ENCODE peak calls at places on chromosomes 6 and 20, in seven cellular contexts. One of them, this sample, is unnamed.

GRCh38 chr6:130927305-130927704 is 100.1 kb downstream of the SMLR1 start:
- DNase-seq in H54: no peak
- DNase-seq in posterior cingulate gyrus: no peak
- DNase-seq in activated T-cell treated with anti-CD3 and anti-CD28 coated beads for 1 hour: no peak
- DNase-seq in nucleus accumbens: no peak
- DNase-seq in lung: no peak
- DNase-seq in hepatocyte: peak
- DNase-seq in this sample: peak

GRCh38 chr6:30743099-30744053 is 889 bp upstream of the FLOT1 start:
- DNase-seq in H54: no peak
- DNase-seq in posterior cingulate gyrus: no peak
- DNase-seq in activated T-cell treated with anti-CD3 and anti-CD28 coated beads for 1 hour: no peak
- DNase-seq in nucleus accumbens: no peak
- DNase-seq in lung: no peak
- DNase-seq in hepatocyte: no peak
- DNase-seq in this sample: no peak

GRCh38 chr6:154539593-154540269 is 29.2 kb upstream of the CNKSR3 start:
- DNase-seq in H54: no peak
- DNase-seq in posterior cingulate gyrus: no peak
- DNase-seq in activated T-cell treated with anti-CD3 and anti-CD28 coated beads for 1 hour: no peak
- DNase-seq in nucleus accumbens: no peak
- DNase-seq in lung: no peak
- DNase-seq in hepatocyte: no peak
- DNase-seq in this sample: no peak

GRCh38 chr6:167396068-167396658 is 71.3 kb downstream of the TTLL2 start:
- DNase-seq in H54: no peak
- DNase-seq in posterior cingulate gyrus: no peak
- DNase-seq in activated T-cell treated with anti-CD3 and anti-CD28 coated beads for 1 hour: no peak
- DNase-seq in nucleus accumbens: no peak
- DNase-seq in lung: no peak
- DNase-seq in hepatocyte: no peak
- DNase-seq in this sample: no peak

GRCh38 chr6:37479266-37479854 is 20.3 kb downstream of the CCDC167 start:
- DNase-seq in H54: no peak
- DNase-seq in posterior cingulate gyrus: no peak
- DNase-seq in activated T-cell treated with anti-CD3 and anti-CD28 coated beads for 1 hour: no peak
- DNase-seq in nucleus accumbens: no peak
- DNase-seq in lung: no peak
- DNase-seq in hepatocyte: no peak
- DNase-seq in this sample: no peak

GRCh38 chr20:60177080-60177479 is 218.9 kb downstream of the CDH26 start:
- DNase-seq in H54: no peak
- DNase-seq in posterior cingulate gyrus: no peak
- DNase-seq in activated T-cell treated with anti-CD3 and anti-CD28 coated beads for 1 hour: no peak
- DNase-seq in nucleus accumbens: no peak
- DNase-seq in lung: no peak
- DNase-seq in hepatocyte: no peak
- DNase-seq in this sample: no peak

GRCh38 chr20:40563296-40563950 is 125.6 kb downstream of the MAFB start:
- DNase-seq in H54: peak
- DNase-seq in posterior cingulate gyrus: no peak
- DNase-seq in activated T-cell treated with anti-CD3 and anti-CD28 coated beads for 1 hour: no peak
- DNase-seq in nucleus accumbens: no peak
- DNase-seq in lung: peak
- DNase-seq in hepatocyte: peak
- DNase-seq in this sample: peak

GRCh38 chr6:11085758-11086435 is 7.7 kb upstream of the SMIM13 start:
- DNase-seq in H54: peak
- DNase-seq in posterior cingulate gyrus: no peak
- DNase-seq in activated T-cell treated with anti-CD3 and anti-CD28 coated beads for 1 hour: no peak
- DNase-seq in nucleus accumbens: no peak
- DNase-seq in lung: no peak
- DNase-seq in hepatocyte: no peak
- DNase-seq in this sample: no peak

GRCh38 chr6:45835725-45836437 is 179.8 kb downstream of the CLIC5 start:
- DNase-seq in H54: no peak
- DNase-seq in posterior cingulate gyrus: no peak
- DNase-seq in activated T-cell treated with anti-CD3 and anti-CD28 coated beads for 1 hour: no peak
- DNase-seq in nucleus accumbens: no peak
- DNase-seq in lung: no peak
- DNase-seq in hepatocyte: no peak
- DNase-seq in this sample: peak

GRCh38 chr6:4281341-4282293 is 146.2 kb upstream of the ECI2 start:
- DNase-seq in H54: no peak
- DNase-seq in posterior cingulate gyrus: peak
- DNase-seq in activated T-cell treated with anti-CD3 and anti-CD28 coated beads for 1 hour: no peak
- DNase-seq in nucleus accumbens: peak
- DNase-seq in lung: peak
- DNase-seq in hepatocyte: peak
- DNase-seq in this sample: peak

GRCh38 chr6:582370-582769 is 74.5 kb downstream of the HUS1B start:
- DNase-seq in H54: no peak
- DNase-seq in posterior cingulate gyrus: no peak
- DNase-seq in activated T-cell treated with anti-CD3 and anti-CD28 coated beads for 1 hour: no peak
- DNase-seq in nucleus accumbens: no peak
- DNase-seq in lung: no peak
- DNase-seq in hepatocyte: peak
- DNase-seq in this sample: peak

GRCh38 chr20:35145141-35145564 is 2.0 kb downstream of the EDEM2 start:
- DNase-seq in H54: no peak
- DNase-seq in posterior cingulate gyrus: no peak
- DNase-seq in activated T-cell treated with anti-CD3 and anti-CD28 coated beads for 1 hour: no peak
- DNase-seq in nucleus accumbens: no peak
- DNase-seq in lung: no peak
- DNase-seq in hepatocyte: peak
- DNase-seq in this sample: peak

GRCh38 chr6:72272958-72273357 is 348.9 kb upstream of the KCNQ5 start:
- DNase-seq in H54: no peak
- DNase-seq in posterior cingulate gyrus: no peak
- DNase-seq in activated T-cell treated with anti-CD3 and anti-CD28 coated beads for 1 hour: no peak
- DNase-seq in nucleus accumbens: no peak
- DNase-seq in lung: no peak
- DNase-seq in hepatocyte: no peak
- DNase-seq in this sample: no peak

GRCh38 chr6:72401865-72402264 is 220.0 kb upstream of the KCNQ5 start:
- DNase-seq in H54: no peak
- DNase-seq in posterior cingulate gyrus: no peak
- DNase-seq in activated T-cell treated with anti-CD3 and anti-CD28 coated beads for 1 hour: no peak
- DNase-seq in nucleus accumbens: no peak
- DNase-seq in lung: no peak
- DNase-seq in hepatocyte: no peak
- DNase-seq in this sample: no peak

GRCh38 chr6:3759656-3760245 is 8.2 kb upstream of the PXDC1 start:
- DNase-seq in H54: no peak
- DNase-seq in posterior cingulate gyrus: no peak
- DNase-seq in activated T-cell treated with anti-CD3 and anti-CD28 coated beads for 1 hour: no peak
- DNase-seq in nucleus accumbens: no peak
- DNase-seq in lung: no peak
- DNase-seq in hepatocyte: no peak
- DNase-seq in this sample: no peak

GRCh38 chr20:38591484-38592410 is 9.9 kb upstream of the ARHGAP40 start:
- DNase-seq in H54: no peak
- DNase-seq in posterior cingulate gyrus: no peak
- DNase-seq in activated T-cell treated with anti-CD3 and anti-CD28 coated beads for 1 hour: no peak
- DNase-seq in nucleus accumbens: no peak
- DNase-seq in lung: no peak
- DNase-seq in hepatocyte: no peak
- DNase-seq in this sample: no peak

GRCh38 chr20:23881371-23881770 is 1.8 kb upstream of the CST5 start:
- DNase-seq in H54: no peak
- DNase-seq in posterior cingulate gyrus: no peak
- DNase-seq in activated T-cell treated with anti-CD3 and anti-CD28 coated beads for 1 hour: no peak
- DNase-seq in nucleus accumbens: no peak
- DNase-seq in lung: no peak
- DNase-seq in hepatocyte: no peak
- DNase-seq in this sample: no peak

GRCh38 chr6:156881687-156882629 is 104.8 kb downstream of the ARID1B start:
- DNase-seq in H54: no peak
- DNase-seq in posterior cingulate gyrus: no peak
- DNase-seq in activated T-cell treated with anti-CD3 and anti-CD28 coated beads for 1 hour: no peak
- DNase-seq in nucleus accumbens: no peak
- DNase-seq in lung: no peak
- DNase-seq in hepatocyte: no peak
- DNase-seq in this sample: no peak

GRCh38 chr6:150254671-150255228 is 111.9 kb downstream of the PPP1R14C start:
- DNase-seq in H54: no peak
- DNase-seq in posterior cingulate gyrus: no peak
- DNase-seq in activated T-cell treated with anti-CD3 and anti-CD28 coated beads for 1 hour: no peak
- DNase-seq in nucleus accumbens: no peak
- DNase-seq in lung: no peak
- DNase-seq in hepatocyte: no peak
- DNase-seq in this sample: no peak

GRCh38 chr20:10476319-10476724 is 41.2 kb downstream of the SLX4IP start:
- DNase-seq in H54: no peak
- DNase-seq in posterior cingulate gyrus: no peak
- DNase-seq in activated T-cell treated with anti-CD3 and anti-CD28 coated beads for 1 hour: no peak
- DNase-seq in nucleus accumbens: no peak
- DNase-seq in lung: no peak
- DNase-seq in hepatocyte: no peak
- DNase-seq in this sample: no peak

GRCh38 chr6:155093430-155093829 is 98.3 kb downstream of the TIAM2 start:
- DNase-seq in H54: no peak
- DNase-seq in posterior cingulate gyrus: no peak
- DNase-seq in activated T-cell treated with anti-CD3 and anti-CD28 coated beads for 1 hour: peak
- DNase-seq in nucleus accumbens: no peak
- DNase-seq in lung: no peak
- DNase-seq in hepatocyte: no peak
- DNase-seq in this sample: no peak

GRCh38 chr6:99426454-99426762 is 1.3 kb upstream of the PNISR start:
- DNase-seq in H54: no peak
- DNase-seq in posterior cingulate gyrus: no peak
- DNase-seq in activated T-cell treated with anti-CD3 and anti-CD28 coated beads for 1 hour: no peak
- DNase-seq in nucleus accumbens: no peak
- DNase-seq in lung: no peak
- DNase-seq in hepatocyte: no peak
- DNase-seq in this sample: no peak

GRCh38 chr6:6701864-6702263 is 113.3 kb downstream of the LY86 start:
- DNase-seq in H54: no peak
- DNase-seq in posterior cingulate gyrus: no peak
- DNase-seq in activated T-cell treated with anti-CD3 and anti-CD28 coated beads for 1 hour: no peak
- DNase-seq in nucleus accumbens: no peak
- DNase-seq in lung: no peak
- DNase-seq in hepatocyte: no peak
- DNase-seq in this sample: no peak

GRCh38 chr6:142942238-142942637 is 2.7 kb downstream of the HIVEP2 start:
- DNase-seq in H54: no peak
- DNase-seq in posterior cingulate gyrus: no peak
- DNase-seq in activated T-cell treated with anti-CD3 and anti-CD28 coated beads for 1 hour: no peak
- DNase-seq in nucleus accumbens: no peak
- DNase-seq in lung: no peak
- DNase-seq in hepatocyte: no peak
- DNase-seq in this sample: no peak

GRCh38 chr20:34997171-34997570 is 41.5 kb downstream of the MYH7B start:
- DNase-seq in H54: no peak
- DNase-seq in posterior cingulate gyrus: peak
- DNase-seq in activated T-cell treated with anti-CD3 and anti-CD28 coated beads for 1 hour: no peak
- DNase-seq in nucleus accumbens: peak
- DNase-seq in lung: no peak
- DNase-seq in hepatocyte: no peak
- DNase-seq in this sample: no peak

GRCh38 chr6:47648031-47648430 is 50.3 kb upstream of the ADGRF4 start:
- DNase-seq in H54: no peak
- DNase-seq in posterior cingulate gyrus: no peak
- DNase-seq in activated T-cell treated with anti-CD3 and anti-CD28 coated beads for 1 hour: no peak
- DNase-seq in nucleus accumbens: no peak
- DNase-seq in lung: no peak
- DNase-seq in hepatocyte: no peak
- DNase-seq in this sample: no peak

GRCh38 chr20:13494019-13494418 is 144.7 kb downstream of the TASP1 start:
- DNase-seq in H54: no peak
- DNase-seq in posterior cingulate gyrus: no peak
- DNase-seq in activated T-cell treated with anti-CD3 and anti-CD28 coated beads for 1 hour: no peak
- DNase-seq in nucleus accumbens: no peak
- DNase-seq in lung: no peak
- DNase-seq in hepatocyte: no peak
- DNase-seq in this sample: no peak

GRCh38 chr20:44324343-44324742 is 12.5 kb upstream of the R3HDML start:
- DNase-seq in H54: peak
- DNase-seq in posterior cingulate gyrus: no peak
- DNase-seq in activated T-cell treated with anti-CD3 and anti-CD28 coated beads for 1 hour: no peak
- DNase-seq in nucleus accumbens: no peak
- DNase-seq in lung: no peak
- DNase-seq in hepatocyte: no peak
- DNase-seq in this sample: no peak

This sample was measured in RWPE1.